ENCODE peak calls at places on chromosomes 4 and X, in eight cellular contexts. F is astrocyte, G is kidney, Q is AG04450, H is lower leg skin, K is upper lobe of right lung, Z is PC-3, U is AG10803. L is an unnamed sample.

GRCh38 chrX:15579778-15580747 is 20.7 kb downstream of the ACE2 start:
- DNase-seq in Q (no peak), G (no peak), Z (no peak), H (no peak), U (no peak), K (no peak), F (peak), L (no peak)

GRCh38 chrX:68835468-68835867 is 6.6 kb downstream of the EFNB1 start:
- DNase-seq in K (no peak), H (no peak), F (no peak), U (no peak), G (no peak), Z (no peak), Q (no peak), L (no peak)

GRCh38 chr4:38691251-38692008 is 27.4 kb downstream of the KLF3 start:
- DNase-seq in Z (no peak), Q (peak), H (no peak), G (no peak), K (no peak), F (peak), U (peak), L (no peak)

GRCh38 chr4:15891312-15891711 is 47.2 kb downstream of the FGFBP1 start:
- DNase-seq in H (no peak), K (no peak), Z (no peak), G (no peak), Q (no peak), U (no peak), F (no peak), L (no peak)

GRCh38 chr4:137659431-137659830 is 127.1 kb upstream of the PCDH18 start:
- DNase-seq in Z (no peak), Q (no peak), H (no peak), U (peak), F (peak), G (no peak), K (no peak), L (no peak)

GRCh38 chr4:2295535-2296442 is 33.9 kb upstream of the MXD4 start:
- DNase-seq in Z (no peak), U (no peak), K (peak), H (no peak), F (no peak), Q (no peak), G (no peak), L (peak)

GRCh38 chrX:109830704-109831206 is 97.7 kb upstream of the ACSL4 start:
- DNase-seq in F (peak), Q (peak), Z (peak), H (no peak), U (peak), K (no peak), G (no peak), L (no peak)

GRCh38 chrX:3346436-3347329 is at the start of gene MXRA5:
- DNase-seq in G (peak), U (peak), Z (no peak), Q (no peak), F (peak), H (no peak), K (no peak), L (no peak)

GRCh38 chrX:110135618-110136017 is 132.7 kb downstream of the TMEM164 start:
- DNase-seq in F (no peak), H (no peak), Q (no peak), K (no peak), U (no peak), Z (no peak), G (no peak), L (no peak)

GRCh38 chrX:117327306-117327705 is 789.3 kb downstream of the KLHL13 start:
- DNase-seq in G (no peak), F (no peak), K (no peak), U (no peak), H (no peak), Q (no peak), Z (no peak), L (no peak)

GRCh38 chr4:24576276-24576675 is 8.1 kb downstream of the DHX15 start:
- DNase-seq in G (no peak), Z (no peak), H (no peak), F (no peak), U (no peak), K (no peak), Q (no peak), L (no peak)

GRCh38 chr4:34512631-34513030 is 1731.7 kb downstream of the ARAP2 start:
- DNase-seq in F (no peak), G (no peak), Z (no peak), Q (no peak), H (no peak), K (no peak), U (no peak), L (no peak)

GRCh38 chrX:34300871-34301270 is 168.8 kb upstream of the FAM47A start:
- DNase-seq in F (peak), G (no peak), K (no peak), Q (peak), U (peak), H (no peak), Z (peak), L (peak)

GRCh38 chr4:182929296-182929695 is 12.1 kb upstream of the DCTD start:
- DNase-seq in U (peak), G (no peak), H (no peak), F (peak), Q (peak), Z (peak), K (no peak), L (no peak)

GRCh38 chr4:6902318-6903042 is 7.1 kb upstream of the TBC1D14 start:
- DNase-seq in G (no peak), Z (no peak), Q (no peak), F (no peak), U (no peak), K (no peak), H (no peak), L (no peak)

GRCh38 chrX:34813618-34814017 is 129.0 kb upstream of the FAM47B start:
- DNase-seq in Z (peak), F (peak), H (no peak), U (peak), K (no peak), Q (no peak), G (no peak), L (no peak)

GRCh38 chrX:27808226-27808625 is 436 bp downstream of the MAGEB10 start:
- DNase-seq in K (no peak), H (no peak), U (no peak), G (no peak), F (no peak), Q (no peak), Z (no peak), L (no peak)

GRCh38 chr4:131304686-131305085 is 1844.4 kb upstream of the PCDH10 start:
- DNase-seq in U (no peak), H (no peak), G (no peak), K (no peak), Z (peak), F (no peak), Q (no peak), L (no peak)

GRCh38 chrX:47264507-47265173 is 31.8 kb downstream of the USP11 start:
- DNase-seq in Q (no peak), K (no peak), H (no peak), F (peak), Z (peak), G (no peak), U (peak), L (no peak)

GRCh38 chr4:180356766-180357165 is 1886.4 kb upstream of the TENM3 start:
- DNase-seq in K (no peak), G (no peak), F (no peak), U (no peak), H (no peak), Q (no peak), Z (peak), L (no peak)

GRCh38 chr4:13953083-13953482 is 325.6 kb upstream of the BOD1L1 start:
- DNase-seq in Q (no peak), F (no peak), U (no peak), H (no peak), Z (no peak), K (no peak), G (no peak), L (no peak)

GRCh38 chrX:42119076-42119475 is 195.7 kb upstream of the CASK start:
- DNase-seq in H (peak), U (peak), F (peak), G (no peak), Q (no peak), Z (peak), K (no peak), L (no peak)

GRCh38 chrX:134431894-134432293 is 28.1 kb upstream of the HPRT1 start:
- DNase-seq in G (no peak), F (peak), K (no peak), U (peak), Z (peak), H (no peak), Q (no peak), L (no peak)

DNA sequence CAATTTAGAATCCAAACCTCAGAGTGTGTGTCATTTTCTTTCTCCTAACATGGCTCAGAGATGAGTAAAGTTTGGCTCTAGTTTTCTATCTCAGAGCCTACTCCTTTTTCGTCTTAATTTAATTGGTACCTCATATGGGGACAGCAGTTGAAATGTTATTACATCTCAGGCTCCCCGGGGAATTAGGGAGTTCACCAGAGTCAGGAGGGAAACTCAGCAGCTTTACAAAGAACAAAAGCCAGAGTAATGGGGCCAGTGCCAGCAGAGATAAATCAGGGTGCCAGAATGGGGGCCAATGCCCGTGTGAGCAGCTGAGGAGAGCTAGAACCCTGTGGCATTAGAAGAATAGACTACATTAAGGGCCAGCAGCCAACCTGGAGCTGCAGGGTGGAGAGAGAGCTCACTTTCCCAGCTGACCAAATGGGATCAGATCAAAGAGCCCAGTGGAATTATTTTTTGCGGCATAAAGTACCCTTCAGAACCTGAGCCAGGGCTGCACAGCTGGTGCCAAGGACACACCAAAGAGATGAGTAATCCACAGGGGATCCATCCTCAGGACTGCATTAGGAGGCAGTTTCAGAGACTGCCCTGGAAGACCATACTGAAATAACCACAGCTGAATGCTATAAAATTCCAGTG is 207.1 kb upstream of the DKK2 start:
- DNase-seq in Q (no peak), G (no peak), Z (no peak), H (peak), F (no peak), U (peak), K (no peak), L (no peak)
- H3K4me3 ChIP-seq in Q (no peak), G (no peak), Z (no peak), H (no peak), F (no peak), U (no peak), K (no peak), L (no peak)

DNA sequence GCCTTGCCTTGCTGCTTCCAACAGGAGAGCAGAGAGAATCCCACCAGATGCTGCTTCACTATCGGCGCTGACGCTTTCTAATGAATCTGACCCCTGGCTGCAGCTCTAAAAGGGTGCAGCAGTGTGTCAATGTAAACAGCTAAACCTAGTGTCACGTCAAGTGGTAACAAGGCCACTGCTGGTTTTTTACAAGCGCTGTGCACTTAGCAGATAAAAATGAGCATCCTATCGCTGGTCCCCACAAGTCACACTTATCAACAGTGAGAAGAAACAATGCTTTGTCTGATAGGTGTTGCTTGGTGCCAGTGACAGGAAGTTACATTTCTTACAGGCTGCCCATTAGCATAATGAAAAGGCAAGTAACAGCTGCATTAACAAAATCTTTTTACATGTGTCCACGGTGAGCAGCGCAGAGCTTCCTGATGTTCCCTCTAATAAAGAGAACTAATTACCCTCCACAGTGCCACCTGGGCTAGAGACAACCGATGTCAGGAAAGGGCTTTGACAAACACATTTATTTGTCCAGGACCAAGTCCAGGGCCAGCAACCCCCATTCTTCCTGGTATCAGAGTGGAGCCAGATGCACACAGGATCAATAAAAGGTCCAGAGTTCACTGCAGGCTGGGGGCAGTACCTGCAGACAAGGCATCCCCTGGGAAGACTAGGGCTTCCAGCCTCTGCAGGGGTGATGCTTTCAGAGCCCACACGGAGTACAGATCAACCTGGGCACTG is 176.0 kb downstream of the MGST2 start:
- DNase-seq in U (no peak), K (no peak), F (no peak), H (no peak), Z (no peak), G (no peak), Q (no peak), L (no peak)
- H3K4me3 ChIP-seq in U (no peak), K (no peak), F (no peak), H (no peak), Z (no peak), G (no peak), Q (no peak), L (no peak)

GRCh38 chrX:133254666-133255065 is 36.5 kb upstream of the TFDP3 start:
- DNase-seq in Q (no peak), U (peak), G (no peak), F (peak), Z (peak), K (no peak), H (no peak), L (no peak)
- H3K4me3 ChIP-seq in Q (no peak), U (no peak), G (no peak), F (no peak), Z (no peak), K (no peak), H (no peak), L (no peak)

GRCh38 chr4:174549696-174550095 is 27.4 kb upstream of the HPGD start:
- DNase-seq in Z (peak), U (no peak), H (no peak), F (no peak), Q (no peak), G (no peak), K (no peak), L (no peak)
- H3K4me3 ChIP-seq in Z (no peak), U (no peak), H (no peak), F (no peak), Q (no peak), G (no peak), K (no peak), L (no peak)

GRCh38 chr4:39977489-39978377 is at the start of gene PDS5A:
- DNase-seq in H (peak), F (peak), Z (peak), Q (peak), G (peak), U (peak), K (peak), L (peak)
- H3K4me3 ChIP-seq in H (peak), F (peak), Z (peak), Q (peak), G (peak), U (peak), K (peak), L (peak)

GRCh38 chr4:106289737-106290136 is 26.3 kb downstream of the TBCK start:
- DNase-seq in G (no peak), U (no peak), H (no peak), F (no peak), K (no peak), Q (no peak), Z (no peak), L (no peak)

GRCh38 chr4:106299977-106300376 is 16.0 kb downstream of the TBCK start:
- DNase-seq in H (no peak), U (no peak), Q (no peak), F (no peak), K (no peak), G (no peak), Z (no peak), L (no peak)

GRCh38 chr4:106291678-106292077 is 24.3 kb downstream of the TBCK start:
- DNase-seq in F (no peak), Z (no peak), K (no peak), G (no peak), U (no peak), Q (no peak), H (no peak), L (no peak)

GRCh38 chr4:106297636-106298035 is 18.4 kb downstream of the TBCK start:
- DNase-seq in F (no peak), G (no peak), K (no peak), Q (no peak), H (no peak), U (no peak), Z (no peak), L (no peak)

GRCh38 chr4:106294062-106294461 is 21.9 kb downstream of the TBCK start:
- DNase-seq in Z (no peak), H (no peak), Q (no peak), F (no peak), K (no peak), U (no peak), G (no peak), L (no peak)
- H3K4me3 ChIP-seq in Z (no peak), H (no peak), Q (no peak), F (no peak), K (no peak), U (no peak), G (no peak), L (no peak)

GRCh38 chr4:61195064-61195463 is 5.1 kb upstream of the ADGRL3 start:
- DNase-seq in F (no peak), Z (no peak), K (no peak), H (no peak), G (no peak), U (no peak), Q (no peak), L (no peak)
- H3K4me3 ChIP-seq in F (no peak), Z (no peak), K (no peak), H (no peak), G (no peak), U (no peak), Q (no peak), L (no peak)

GRCh38 chrX:72620550-72621145 is 48.0 kb upstream of the HDAC8 start:
- DNase-seq in F (peak), K (no peak), Z (peak), G (peak), H (peak), Q (peak), U (peak), L (no peak)
- H3K4me3 ChIP-seq in F (peak), K (no peak), Z (peak), G (no peak), H (no peak), Q (peak), U (no peak), L (no peak)

L was measured in Jurkat, Clone E6-1.